ENCODE peak calls at places on chromosomes 5 and 9, in six cellular contexts. O, E, V, R, N and P are unnamed samples.

GRCh38 chr5:157286761-157287211 is 20.9 kb downstream of the CYFIP2 start:
- DNase-seq in O (no peak), E (no peak), V (no peak), R (no peak), N (no peak), P (peak; percentile 66)

GRCh38 chr5:156631005-156631404 is 219.1 kb upstream of the PPP1R2B start:
- DNase-seq in O (no peak), E (no peak), V (no peak), R (no peak), N (no peak), P (no peak)

GRCh38 chr5:41636605-41637004 is 126.2 kb upstream of the PLCXD3 start:
- DNase-seq in O (peak; percentile 80), E (peak; percentile 63), V (no peak), R (peak; percentile 47), N (no peak), P (no peak)

GRCh38 chr9:7123743-7124142 is 366.0 kb downstream of the KDM4C start:
- DNase-seq in O (no peak), E (no peak), V (no peak), R (no peak), N (no peak), P (no peak)

GRCh38 chr5:58886315-58887207 is 303.7 kb downstream of the RAB3C start:
- DNase-seq in O (peak; percentile 88), E (peak; percentile 70), V (peak; percentile 79), R (peak; percentile 59), N (no peak), P (peak; percentile 63)

GRCh38 chr5:109485030-109485429 is 75.3 kb upstream of the PJA2 start:
- DNase-seq in O (no peak), E (peak; percentile 76), V (peak; percentile 81), R (peak; percentile 2), N (no peak), P (peak; percentile 87)

GRCh38 chr5:118752992-118753391 is 235.4 kb downstream of the DTWD2 start:
- DNase-seq in O (no peak), E (no peak), V (no peak), R (no peak), N (no peak), P (no peak)

GRCh38 chr5:107378218-107378899 is 292.4 kb downstream of the EFNA5 start:
- DNase-seq in O (no peak), E (no peak), V (no peak), R (no peak), N (no peak), P (no peak)

GRCh38 chr9:101593345-101593744 is 1.4 kb downstream of the PPP3R2 start:
- DNase-seq in O (no peak), E (no peak), V (no peak), R (no peak), N (no peak), P (no peak)

GRCh38 chr5:99607124-99607523 is 678.3 kb upstream of the CHD1 start:
- DNase-seq in O (no peak), E (no peak), V (no peak), R (no peak), N (no peak), P (no peak)

GRCh38 chr9:131366745-131367401 is 27.0 kb upstream of the PRRC2B start:
- DNase-seq in O (peak; percentile 73), E (peak; percentile 55), V (no peak), R (peak; percentile 38), N (no peak), P (no peak)

GRCh38 chr9:34555002-34555348 is 32.2 kb upstream of the ENHO start:
- DNase-seq in O (no peak), E (no peak), V (peak; percentile 65), R (no peak), N (no peak), P (peak; percentile 60)

GRCh38 chr9:111483862-111484563 is at the start of gene ECPAS:
- DNase-seq in O (peak; percentile 87), E (peak; percentile 81), V (peak; percentile 91), R (peak; percentile 66), N (no peak), P (peak; percentile 84)

GRCh38 chr5:66558562-66558961 is 37.6 kb upstream of the MAST4 start:
- DNase-seq in O (no peak), E (no peak), V (no peak), R (no peak), N (no peak), P (no peak)

GRCh38 chr9:34375901-34376595 is 650 bp downstream of the MYORG start:
- DNase-seq in O (peak; percentile 76), E (peak; percentile 37), V (peak; percentile 84), R (no peak), N (peak; percentile 91), P (peak; percentile 80)

GRCh38 chr9:18658764-18659705 is 185.1 kb downstream of the ADAMTSL1 start:
- DNase-seq in O (no peak), E (no peak), V (no peak), R (no peak), N (no peak), P (no peak)

GRCh38 chr9:88826181-88826580 is 165.1 kb upstream of the S1PR3 start:
- DNase-seq in O (no peak), E (no peak), V (no peak), R (no peak), N (no peak), P (no peak)

GRCh38 chr9:35813434-35814105 is 1.3 kb downstream of the HINT2 start:
- DNase-seq in O (peak; percentile 85), E (peak; percentile 48), V (no peak), R (no peak), N (no peak), P (no peak)
- H3K27ac ChIP-seq in O (peak overlapping the region; percentile 91), E (peak overlapping the region; percentile 90), V (peak overlapping the region; percentile 97), R (no peak overlapping the region), N (peak overlapping the region; percentile 36), P (peak overlapping the region; percentile 99)

DNA sequence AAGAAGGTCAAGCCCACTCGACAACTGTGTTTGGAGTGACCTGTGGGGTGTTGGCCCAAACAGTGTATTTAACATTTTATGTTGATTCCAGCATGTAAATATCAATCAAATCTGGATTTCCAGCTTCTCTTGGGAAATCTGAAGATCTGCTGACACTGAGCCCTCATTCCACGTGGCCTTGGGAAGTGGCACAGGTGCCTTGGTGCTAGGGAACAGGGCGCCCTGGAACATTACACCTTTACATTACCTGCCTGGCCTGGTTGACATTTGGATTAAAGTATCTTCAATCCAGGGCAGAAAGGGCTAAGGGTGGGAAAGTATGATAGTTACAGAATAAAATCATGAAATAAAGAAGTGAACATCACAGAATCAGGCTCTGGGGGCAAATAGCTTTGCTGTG is 84.9 kb upstream of the CTSL start:
- DNase-seq in O (no peak), E (no peak), V (no peak), R (no peak), N (no peak), P (no peak)
- TF ChIP-seq CTCF in O (no peak), E (no peak), V (no peak), R (no peak), N (no peak), P (no peak)

GRCh38 chr9:81499571-81499970 is 189.8 kb downstream of the TLE1 start:
- DNase-seq in O (no peak), E (no peak), V (no peak), R (no peak), N (no peak), P (no peak)

GRCh38 chr9:81497096-81497495 is 192.3 kb downstream of the TLE1 start:
- DNase-seq in O (no peak), E (no peak), V (no peak), R (no peak), N (no peak), P (no peak)

GRCh38 chr9:81492710-81493447 is 196.5 kb downstream of the TLE1 start:
- DNase-seq in O (no peak), E (no peak), V (no peak), R (peak; percentile 98), N (no peak), P (no peak)

GRCh38 chr9:81499021-81499454 is 190.3 kb downstream of the TLE1 start:
- DNase-seq in O (no peak), E (no peak), V (no peak), R (peak; percentile 28), N (no peak), P (no peak)

GRCh38 chr9:81498576-81498975 is 190.8 kb downstream of the TLE1 start:
- DNase-seq in O (no peak), E (no peak), V (no peak), R (no peak), N (no peak), P (no peak)
- H3K27ac ChIP-seq in O (no peak overlapping the region), E (no peak overlapping the region), V (peak overlapping the region; percentile 63), R (no peak overlapping the region), N (peak overlapping the region; percentile 54), P (no peak overlapping the region)

DNA sequence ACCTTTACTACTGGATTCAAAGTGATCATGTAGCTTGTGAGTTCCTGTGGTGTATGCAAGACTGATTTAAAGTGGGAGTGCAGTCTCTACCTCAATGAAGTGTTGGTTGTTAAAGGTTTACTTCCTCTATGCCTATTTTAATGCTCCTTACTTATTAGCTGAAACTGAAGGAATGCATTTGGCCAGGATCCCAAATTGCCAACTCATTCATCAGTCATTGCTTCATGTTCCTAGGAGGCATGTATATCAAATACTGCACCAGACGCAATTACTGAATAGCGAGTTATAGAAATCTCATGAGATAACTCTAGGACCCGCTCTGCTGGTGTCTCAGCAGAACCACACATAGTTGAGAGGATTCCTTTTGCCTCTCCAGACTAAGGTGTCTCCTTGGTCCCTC is 143.0 kb upstream of the RPS23 start:
- DNase-seq in O (no peak), E (peak; percentile 46), V (no peak), R (peak; percentile 96), N (no peak), P (no peak)
- TF ChIP-seq CTCF in O (no peak), E (no peak), V (no peak), R (peak; percentile 64), N (no peak), P (no peak)

GRCh38 chr9:124820606-124821246 is 32.5 kb upstream of the WDR38 start:
- DNase-seq in O (no peak), E (no peak), V (no peak), R (no peak), N (no peak), P (peak; percentile 14)
- H3K27ac ChIP-seq in O (no peak overlapping the region), E (no peak overlapping the region), V (no peak overlapping the region), R (no peak overlapping the region), N (peak overlapping the region; percentile 9), P (no peak overlapping the region)

GRCh38 chr5:148107608-148108007 is 43.8 kb downstream of the SPINK5 start:
- DNase-seq in O (peak; percentile 14), E (no peak), V (no peak), R (no peak), N (no peak), P (no peak)
- TF ChIP-seq CTCF in O (peak; percentile 45), E (no peak), V (no peak), R (no peak), N (no peak), P (peak; percentile 22)

DNA sequence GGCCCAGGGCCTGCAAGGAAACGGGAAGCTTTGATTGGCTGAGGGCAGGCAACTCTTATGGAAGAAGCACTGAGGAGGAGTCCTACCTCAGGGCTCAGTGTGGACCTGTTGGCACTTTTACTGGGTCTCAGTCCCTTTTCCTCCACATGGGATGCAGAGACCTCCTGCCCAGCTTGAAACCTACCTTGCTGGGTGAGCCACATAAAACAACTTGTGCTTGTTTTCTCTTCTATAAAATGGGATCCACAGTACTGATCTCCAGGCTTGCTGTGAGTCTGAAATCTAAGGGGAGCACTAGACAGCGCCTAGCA is 4.0 kb upstream of the SET start:
- DNase-seq in O (no peak), E (no peak), V (no peak), R (no peak), N (no peak), P (no peak)
- H3K27ac ChIP-seq in O (peak overlapping the region; percentile 66), E (peak overlapping the region; percentile 71), V (no peak overlapping the region), R (no peak overlapping the region), N (peak overlapping the region; percentile 63), P (peak overlapping the region; percentile 89)